ENCODE peak calls at places on chromosome 10, in five cellular contexts. J is uterus, P is foreskin keratinocyte, O is PC-3, R is aorta. F is an unnamed sample.

GRCh38 chr10:6700066-6700465 is 120.0 kb upstream of the PRKCQ start:
- DNase-seq in P (no peak), J (no peak), O (no peak), R (no peak), F (no peak)

GRCh38 chr10:112366992-112367391 is 6.9 kb upstream of the ACSL5 start:
- DNase-seq in O (no peak), J (no peak), R (no peak), P (no peak), F (no peak)

GRCh38 chr10:86524225-86524982 is 2.8 kb upstream of the WAPL start:
- DNase-seq in O (no peak), P (no peak), J (no peak), R (no peak), F (no peak)

GRCh38 chr10:22321156-22321711 is 335 bp downstream of the BMI1 start:
- DNase-seq in P (peak; percentile 41), R (peak; percentile 89), O (peak; percentile 70), J (peak; percentile 61), F (no peak)

GRCh38 chr10:110422548-110422947 is 75.2 kb upstream of the DUSP5 start:
- DNase-seq in O (no peak), J (no peak), P (no peak), R (no peak), F (no peak)

GRCh38 chr10:92850186-92850585 is 1.9 kb downstream of the EXOC6 start:
- DNase-seq in P (no peak), J (no peak), O (peak; percentile 23), R (no peak), F (no peak)

GRCh38 chr10:54372164-54372563 is 428.9 kb downstream of the PCDH15 start:
- DNase-seq in P (no peak), J (no peak), O (no peak), R (no peak), F (no peak)

GRCh38 chr10:62388328-62388727 is 14.2 kb downstream of the ZNF365 start:
- DNase-seq in J (no peak), R (no peak), O (no peak), P (no peak), F (no peak)

GRCh38 chr10:73887038-73888015 is 13.0 kb upstream of the CAMK2G start:
- DNase-seq in P (peak; percentile 86), O (peak; percentile 100), R (peak; percentile 95), J (peak; percentile 82), F (no peak)

GRCh38 chr10:112208981-112209380 is 25.4 kb upstream of the GPAM start:
- DNase-seq in R (no peak), P (no peak), J (no peak), O (no peak), F (no peak)

GRCh38 chr10:95339863-95340262 is 49.1 kb upstream of the PDLIM1 start:
- DNase-seq in O (no peak), J (no peak), R (no peak), P (no peak), F (no peak)

GRCh38 chr10:104081998-104082397 is 3.7 kb downstream of the COL17A1 start:
- DNase-seq in J (no peak), P (no peak), O (no peak), R (no peak), F (no peak)

GRCh38 chr10:130028465-130028819 is 64.4 kb upstream of the EBF3 start:
- DNase-seq in J (no peak), O (no peak), P (no peak), R (peak; percentile 55), F (no peak)

GRCh38 chr10:15043674-15044073 is at the start of gene OLAH:
- DNase-seq in O (no peak), J (no peak), R (no peak), P (no peak), F (no peak)

GRCh38 chr10:99235469-99235871 is at the start of gene HPSE2:
- DNase-seq in O (no peak), J (no peak), P (no peak), R (no peak), F (no peak)

GRCh38 chr10:1249142-1249541 is 193.0 kb downstream of the WDR37 start:
- DNase-seq in R (no peak), O (no peak), P (no peak), J (no peak), F (no peak)

GRCh38 chr10:74612195-74612594 is 214.2 kb upstream of the KAT6B start:
- DNase-seq in P (no peak), R (no peak), J (no peak), O (peak; percentile 69), F (no peak)

GRCh38 chr10:104680467-104681401 is 39.6 kb downstream of the SORCS3 start:
- DNase-seq in O (no peak), R (no peak), J (peak; percentile 19), P (no peak), F (no peak)

GRCh38 chr10:80684217-80684616 is 146.5 kb downstream of the SH2D4B start:
- DNase-seq in P (peak; percentile 14), R (no peak), J (no peak), O (peak; percentile 13), F (no peak)

GRCh38 chr10:72242675-72243074 is 26.6 kb upstream of the ASCC1 start:
- DNase-seq in J (peak; percentile 72), O (no peak), R (peak; percentile 86), P (no peak), F (no peak)

GRCh38 chr10:14146005-14146404 is 184.7 kb downstream of the FRMD4A start:
- DNase-seq in O (peak; percentile 4), R (no peak), P (no peak), J (no peak), F (no peak)

GRCh38 chr10:98488669-98489430 is 42.1 kb upstream of the HPS1 start:
- DNase-seq in O (peak; percentile 57), R (no peak), P (no peak), J (peak; percentile 41), F (peak; percentile 57)

GRCh38 chr10:114638874-114639625 is 19.0 kb downstream of the ABLIM1 start:
- DNase-seq in J (no peak), O (no peak), P (no peak), R (no peak), F (no peak)

GRCh38 chr10:8133146-8133545 is 78.7 kb downstream of the GATA3 start:
- DNase-seq in J (no peak), O (no peak), P (no peak), R (no peak), F (no peak)

GRCh38 chr10:28600056-28600455 is 67.1 kb downstream of the WAC start:
- DNase-seq in R (no peak), O (no peak), P (no peak), J (no peak), F (no peak)
- H3K27ac ChIP-seq in R (no peak overlapping the region), O (no peak overlapping the region), P (no peak overlapping the region), J (no peak overlapping the region), F (no peak overlapping the region)

GRCh38 chr10:77867124-77867715 is 59.3 kb downstream of the DLG5 start:
- DNase-seq in R (no peak), O (no peak), J (no peak), P (no peak), F (no peak)
- H3K27ac ChIP-seq in R (no peak overlapping the region), O (no peak overlapping the region), J (peak overlapping the region; percentile 4), P (no peak overlapping the region), F (no peak overlapping the region)

GRCh38 chr10:49351669-49352068 is 44.2 kb downstream of the DRGX start:
- DNase-seq in P (no peak), O (peak; percentile 78), R (no peak), J (no peak), F (no peak)
- H3K27ac ChIP-seq in P (no peak overlapping the region), O (no peak overlapping the region), R (no peak overlapping the region), J (no peak overlapping the region), F (no peak overlapping the region)

DNA sequence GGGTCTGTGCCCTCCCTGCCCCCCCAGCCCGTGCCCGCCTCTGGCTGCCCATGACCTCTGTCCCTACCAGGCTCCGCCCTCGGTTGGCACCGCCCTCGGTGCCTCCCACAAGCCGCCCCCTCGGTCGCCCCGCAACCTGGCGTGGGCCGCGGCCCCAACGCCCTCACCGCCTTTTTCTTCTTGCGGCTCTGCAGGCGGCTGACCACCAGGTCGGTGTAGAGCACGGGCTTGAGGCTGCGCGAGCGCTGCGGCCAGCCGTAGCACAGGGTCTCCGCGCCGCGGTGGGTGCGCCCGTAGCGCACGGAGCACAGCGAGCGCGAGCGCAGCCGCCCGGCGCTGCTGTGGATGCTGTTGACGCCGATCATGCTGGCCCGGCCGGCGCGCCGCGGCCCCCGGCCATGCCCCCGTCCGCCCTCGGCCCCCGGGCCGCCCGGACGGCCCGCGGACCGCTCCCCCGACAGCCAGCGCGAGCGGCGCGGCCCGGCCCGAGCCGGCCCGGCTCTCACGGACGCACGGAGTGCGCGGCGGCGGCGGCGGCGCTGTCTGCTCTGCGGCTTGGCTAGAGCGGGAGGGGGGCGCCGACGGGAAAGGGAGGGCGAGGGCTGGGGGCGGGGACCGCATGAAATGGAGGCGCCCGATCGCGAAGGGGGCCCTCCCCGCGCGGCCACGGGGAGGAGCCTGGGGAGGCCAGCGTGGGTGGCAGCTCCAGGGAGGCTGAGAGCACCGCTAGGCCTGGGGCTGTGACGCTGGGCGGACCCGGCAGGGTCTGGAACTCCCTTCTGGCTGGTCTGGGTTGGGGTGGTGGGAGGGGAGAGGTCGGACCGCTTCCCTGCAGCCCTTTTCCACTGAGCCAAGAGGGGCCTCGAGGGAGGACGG is 9.6 kb downstream of the PSD start:
- DNase-seq in O (no peak), R (peak; percentile 81), J (peak; percentile 78), P (no peak), F (no peak)
- H3K27ac ChIP-seq in O (no peak overlapping the region), R (no peak overlapping the region), J (peak overlapping the region; percentile 87), P (no peak overlapping the region), F (no peak overlapping the region)

DNA sequence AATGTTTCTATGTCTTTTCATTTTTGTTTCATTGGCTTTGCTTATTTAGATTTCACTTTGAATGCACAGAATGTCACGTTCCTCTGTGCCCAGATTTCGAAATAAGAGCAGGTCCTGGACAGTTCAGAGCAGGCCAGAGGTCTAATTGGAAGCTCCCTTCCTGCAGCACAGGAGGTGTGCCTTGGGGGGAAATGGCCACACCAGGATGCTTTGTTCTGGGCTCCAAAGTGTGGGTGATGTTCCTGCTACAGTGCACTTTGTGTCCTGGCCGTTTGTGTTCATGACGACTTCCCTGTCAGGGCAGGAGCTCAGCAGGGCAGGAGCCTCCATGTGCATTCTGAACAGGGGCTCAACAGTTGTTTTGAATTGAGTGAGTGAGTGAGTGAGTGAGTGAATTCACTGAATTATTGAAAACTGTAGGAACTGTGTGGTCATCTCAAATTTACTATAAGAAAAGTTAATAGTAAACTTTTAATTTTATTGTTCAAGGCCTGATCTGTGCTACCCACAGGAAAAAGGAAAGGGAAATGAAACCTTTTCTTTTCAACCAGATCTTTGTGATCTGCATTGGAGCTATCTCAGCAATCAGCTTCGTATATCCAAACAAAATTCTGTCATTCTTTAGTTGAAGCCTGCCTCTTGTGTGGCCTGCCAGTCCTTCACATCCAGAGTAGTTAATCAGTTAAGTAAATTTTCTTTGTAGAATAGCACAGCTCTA is 109.5 kb upstream of the GJD4 start:
- DNase-seq in R (no peak), J (no peak), O (no peak), P (no peak), F (no peak)
- H3K27ac ChIP-seq in R (no peak overlapping the region), J (no peak overlapping the region), O (no peak overlapping the region), P (no peak overlapping the region), F (no peak overlapping the region)